ENCODE peak calls at places on chromosomes 4 and X, in eight cellular contexts. N, J, C, A, V, W, E and O are unnamed samples.

GRCh38 chrX:28189011-28189410 is 207.8 kb upstream of the DCAF8L1 start:
- DNase-seq in V (no peak), N (no peak), W (peak; percentile 83), C (no peak), E (peak; percentile 87), A (no peak), J (no peak), O (no peak)

GRCh38 chr4:95867919-95868318 is 28.0 kb downstream of the PDHA2 start:
- DNase-seq in W (peak; percentile 32), N (no peak), E (no peak), J (no peak), A (no peak), C (no peak), V (no peak), O (no peak)

GRCh38 chr4:16168144-16168543 is 58.1 kb downstream of the TAPT1 start:
- DNase-seq in W (no peak), C (no peak), J (no peak), N (no peak), A (no peak), V (no peak), E (no peak), O (no peak)

GRCh38 chrX:140274761-140275525 is 229.9 kb downstream of the SOX3 start:
- DNase-seq in J (no peak), W (peak; percentile 63), N (no peak), E (peak; percentile 64), A (no peak), V (no peak), C (no peak), O (no peak)

GRCh38 chr4:87038837-87039715 is 104.3 kb downstream of the AFF1 start:
- DNase-seq in J (peak; percentile 50), V (peak; percentile 65), A (no peak), C (peak; percentile 50), N (no peak), W (peak; percentile 83), E (peak; percentile 89), O (no peak)

GRCh38 chrX:51461053-51462050 is 35.0 kb downstream of the NUDT11 start:
- DNase-seq in E (peak; percentile 16), A (no peak), J (peak; percentile 3), W (peak; percentile 49), V (no peak), N (no peak), C (no peak), O (no peak)

GRCh38 chr4:159296061-159296460 is 193.2 kb downstream of the RAPGEF2 start:
- DNase-seq in C (no peak), E (peak; percentile 62), N (no peak), J (no peak), A (no peak), V (no peak), W (peak; percentile 56), O (no peak)

GRCh38 chrX:31633349-31633748 is 561.5 kb upstream of the FTHL17 start:
- DNase-seq in C (no peak), E (no peak), J (no peak), N (no peak), W (no peak), V (no peak), A (no peak), O (no peak)

GRCh38 chr4:158159054-158159717 is 13.6 kb downstream of the GASK1B start:
- DNase-seq in V (no peak), C (no peak), E (peak; percentile 93), W (peak; percentile 66), N (no peak), J (peak; percentile 50), A (no peak), O (no peak)

GRCh38 chr4:154626793-154627484 is 14.5 kb upstream of the FGG start:
- DNase-seq in J (peak; percentile 23), E (peak; percentile 65), W (peak; percentile 83), A (peak; percentile 34), C (no peak), N (peak; percentile 57), V (peak; percentile 23), O (peak; percentile 87)

GRCh38 chr4:87229979-87230378 is 9.6 kb upstream of the KLHL8 start:
- DNase-seq in W (no peak), C (no peak), J (no peak), N (no peak), E (no peak), A (no peak), V (no peak), O (no peak)

GRCh38 chr4:25759101-25759500 is 103.5 kb downstream of the SLC34A2 start:
- DNase-seq in A (no peak), V (no peak), C (no peak), E (no peak), J (no peak), W (no peak), N (no peak), O (no peak)

GRCh38 chr4:168633071-168633470 is 136.2 kb downstream of the PALLD start:
- DNase-seq in A (no peak), E (no peak), W (no peak), J (no peak), V (no peak), N (no peak), C (no peak), O (no peak)

GRCh38 chr4:184951668-184952160 is 66.6 kb upstream of the HELT start:
- DNase-seq in V (no peak), E (no peak), W (no peak), A (no peak), C (no peak), J (no peak), N (no peak), O (no peak)

GRCh38 chrX:153926863-153927685 is 1.0 kb upstream of the ARHGAP4 start:
- DNase-seq in V (peak; percentile 49), A (peak; percentile 75), N (no peak), C (no peak), E (peak; percentile 15), W (no peak), J (no peak), O (no peak)

GRCh38 chr4:156815717-156816319 is 155.8 kb downstream of the PDGFC start:
- DNase-seq in C (no peak), N (no peak), A (no peak), E (no peak), V (no peak), J (no peak), W (no peak), O (no peak)

GRCh38 chr4:113539408-113539807 is 222.1 kb downstream of the CAMK2D start:
- DNase-seq in N (no peak), V (no peak), W (no peak), C (peak; percentile 25), A (no peak), J (peak; percentile 64), E (peak; percentile 39), O (no peak)

GRCh38 chr4:99722006-99722405 is 64.4 kb upstream of the C4orf54 start:
- DNase-seq in A (no peak), J (no peak), N (no peak), C (no peak), E (peak; percentile 28), V (no peak), W (peak; percentile 67), O (no peak)

GRCh38 chr4:40395908-40396806 is 61.0 kb downstream of the CHRNA9 start:
- DNase-seq in C (no peak), E (peak; percentile 35), V (peak; percentile 67), A (no peak), N (peak; percentile 81), W (peak; percentile 98), J (no peak), O (no peak)

GRCh38 chr4:16024009-16024408 is 59.8 kb downstream of the PROM1 start:
- DNase-seq in N (no peak), A (no peak), E (peak; percentile 38), J (peak; percentile 73), V (no peak), W (peak; percentile 37), C (no peak), O (no peak)

GRCh38 chr4:24565054-24565453 is 19.3 kb downstream of the DHX15 start:
- DNase-seq in C (no peak), N (no peak), E (no peak), A (no peak), J (no peak), W (no peak), V (no peak), O (no peak)

GRCh38 chrX:120213438-120214265 is 37.0 kb upstream of the ZBTB33 start:
- DNase-seq in E (peak; percentile 55), N (no peak), C (peak; percentile 0), W (peak; percentile 77), J (peak; percentile 36), V (no peak), A (peak; percentile 35), O (peak; percentile 55)

GRCh38 chr4:59570850-59571476 is 1629.2 kb upstream of the ADGRL3 start:
- DNase-seq in N (no peak), V (no peak), E (no peak), C (no peak), W (no peak), J (no peak), A (no peak), O (no peak)

GRCh38 chr4:128600996-128601857 is 208.3 kb upstream of the JADE1 start:
- DNase-seq in A (no peak), J (peak; percentile 95), E (peak; percentile 92), N (peak; percentile 71), W (peak; percentile 99), C (peak; percentile 31), V (peak; percentile 43), O (no peak)

GRCh38 chr4:72951147-72951546 is 118.4 kb downstream of the COX18 start:
- DNase-seq in A (no peak), J (no peak), N (no peak), C (no peak), W (no peak), E (no peak), V (no peak), O (no peak)
- TF ChIP-seq CTCF in A (no peak), J (peak; percentile 5), N (no peak), C (peak; percentile 27), W (no peak), E (peak; percentile 17), V (no peak), O (peak; percentile 36)

GRCh38 chr4:93775551-93775950 is 53.0 kb upstream of the ATOH1 start:
- DNase-seq in W (no peak), E (no peak), A (no peak), V (no peak), C (no peak), N (no peak), J (no peak), O (no peak)
- TF ChIP-seq CTCF in W (no peak), E (no peak), A (no peak), V (no peak), C (no peak), N (no peak), J (no peak), O (no peak)

GRCh38 chr4:163901305-163901704 is 406.8 kb downstream of the TMA16 start:
- DNase-seq in W (no peak), V (no peak), A (no peak), E (no peak), N (no peak), J (no peak), C (no peak), O (no peak)
- TF ChIP-seq CTCF in W (no peak), V (no peak), A (no peak), E (no peak), N (no peak), J (no peak), C (no peak), O (no peak)

GRCh38 chrX:107718156-107718621 is 57.4 kb downstream of the TSC22D3 start:
- DNase-seq in E (peak; percentile 69), N (no peak), A (peak; percentile 61), V (no peak), J (no peak), C (no peak), W (peak; percentile 92), O (peak; percentile 66)
- TF ChIP-seq CTCF in E (peak; percentile 79), N (peak; percentile 98), A (peak; percentile 68), V (peak; percentile 73), J (peak; percentile 49), C (peak; percentile 57), W (peak; percentile 69), O (peak; percentile 76)